ENCODE peak calls at places on chromosomes 11 and 22, in four cellular contexts. Q is sigmoid colon, B is adrenal gland, N is endodermal cell. W is an unnamed sample.

GRCh38 chr22:21816787-21817496 is 50.5 kb downstream of the MAPK1 start:
- DNase-seq in Q (no peak), B (no peak), N (no peak), W (no peak)

GRCh38 chr11:120248551-120249278 is 8.8 kb downstream of the POU2F3 start:
- DNase-seq in Q (no peak), B (no peak), N (no peak), W (no peak)

GRCh38 chr11:14905104-14906033 is 13.3 kb upstream of the CYP2R1 start:
- DNase-seq in Q (peak), B (peak), N (peak), W (peak)

GRCh38 chr11:41954034-41954433 is 494.6 kb upstream of the LRRC4C start:
- DNase-seq in Q (no peak), B (no peak), N (no peak), W (no peak)

GRCh38 chr11:77560605-77561004 is 29.1 kb upstream of the AQP11 start:
- DNase-seq in Q (no peak), B (no peak), N (no peak), W (peak)

GRCh38 chr11:75468534-75469340 is 35.7 kb upstream of the KLHL35 start:
- DNase-seq in Q (peak), B (peak), N (no peak), W (peak)

GRCh38 chr22:28111501-28111900 is 192.4 kb upstream of the PITPNB start:
- DNase-seq in Q (no peak), B (no peak), N (no peak), W (no peak)

GRCh38 chr11:93396356-93396755 is 65.8 kb downstream of the DEUP1 start:
- DNase-seq in Q (no peak), B (no peak), N (no peak), W (no peak)

GRCh38 chr11:8354622-8355417 is 91.1 kb upstream of the LMO1 start:
- DNase-seq in Q (no peak), B (no peak), N (peak), W (no peak)

GRCh38 chr11:32098142-32098903 is 7.4 kb downstream of the RCN1 start:
- DNase-seq in Q (no peak), B (no peak), N (no peak), W (no peak)

GRCh38 chr11:132632641-132633124 is 899.6 kb downstream of the OPCML start:
- DNase-seq in Q (no peak), B (no peak), N (no peak), W (no peak)

GRCh38 chr11:69102732-69103615 is 52.8 kb upstream of the SMIM38 start:
- DNase-seq in Q (no peak), B (no peak), N (peak), W (no peak)

GRCh38 chr11:74702383-74703007 is 28.7 kb downstream of the CHRDL2 start:
- DNase-seq in Q (peak), B (peak), N (peak), W (peak)

GRCh38 chr11:119155733-119156492 is 7.1 kb downstream of the ABCG4 start:
- DNase-seq in Q (no peak), B (no peak), N (peak), W (no peak)

GRCh38 chr11:116857316-116857715 is 19.9 kb upstream of the APOA1 start:
- DNase-seq in Q (no peak), B (no peak), N (no peak), W (no peak)

GRCh38 chr22:48520207-48520606 is 1307.5 kb downstream of the BRD1 start:
- DNase-seq in Q (no peak), B (no peak), N (no peak), W (no peak)

GRCh38 chr11:65373839-65374580 is 8.4 kb downstream of the SLC25A45 start:
- DNase-seq in Q (no peak), B (no peak), N (peak), W (no peak)

GRCh38 chr22:46002757-46003270 is 25.9 kb upstream of the WNT7B start:
- DNase-seq in Q (peak), B (peak), N (no peak), W (no peak)

GRCh38 chr11:126083829-126084607 is 21.4 kb upstream of the CDON start:
- DNase-seq in Q (no peak), B (no peak), N (no peak), W (no peak)

GRCh38 chr22:49366437-49366836 is 461.2 kb downstream of the BRD1 start:
- DNase-seq in Q (peak), B (peak), N (no peak), W (no peak)

GRCh38 chr22:22520667-22521602 is 865 bp upstream of the ZNF280A start:
- DNase-seq in Q (no peak), B (peak), N (no peak), W (no peak)

GRCh38 chr11:67099841-67100324 is 19.2 kb upstream of the KDM2A start:
- DNase-seq in Q (no peak), B (no peak), N (no peak), W (no peak)

GRCh38 chr11:112016765-112017356 is 8.3 kb upstream of the DLAT start:
- DNase-seq in Q (no peak), B (peak), N (no peak), W (no peak)

GRCh38 chr11:69166186-69167115 is 10.7 kb downstream of the SMIM38 start:
- DNase-seq in Q (no peak), B (no peak), N (peak), W (no peak)

GRCh38 chr11:104665631-104666030 is 232.6 kb downstream of the CASP12 start:
- DNase-seq in Q (no peak), B (no peak), N (no peak), W (no peak)

GRCh38 chr11:17734418-17734911 is at the start of gene KCNC1:
- DNase-seq in Q (peak), B (peak), N (peak), W (no peak)

GRCh38 chr11:116513894-116514293 is 258.9 kb downstream of the BUD13 start:
- DNase-seq in Q (no peak), B (no peak), N (peak), W (no peak)

GRCh38 chr11:8658210-8658968 is 24.1 kb downstream of the TRIM66 start:
- DNase-seq in Q (no peak), B (peak), N (no peak), W (no peak)

GRCh38 chr11:6333112-6333511 is 12.8 kb upstream of the CAVIN3 start:
- DNase-seq in Q (no peak), B (no peak), N (no peak), W (no peak)

GRCh38 chr22:49418943-49419342 is 408.7 kb downstream of the BRD1 start:
- DNase-seq in Q (no peak), B (peak), N (no peak), W (no peak)

GRCh38 chr11:8086571-8086970 is 5.6 kb downstream of the TUB start:
- DNase-seq in Q (no peak), B (no peak), N (no peak), W (no peak)

GRCh38 chr11:132064987-132065620 is 694.7 kb downstream of the NTM start:
- DNase-seq in Q (no peak), B (no peak), N (no peak), W (no peak)

GRCh38 chr11:27421819-27422494 is 50.6 kb downstream of the LGR4 start:
- DNase-seq in Q (no peak), B (no peak), N (no peak), W (no peak)

GRCh38 chr11:102436546-102436945 is 16.0 kb downstream of the TMEM123 start:
- DNase-seq in Q (no peak), B (no peak), N (no peak), W (no peak)

GRCh38 chr11:1285316-1285744 is 24.1 kb downstream of the TOLLIP start:
- DNase-seq in Q (no peak), B (no peak), N (no peak), W (no peak)

GRCh38 chr11:85318573-85318972 is 308.6 kb downstream of the DLG2 start:
- DNase-seq in Q (no peak), B (no peak), N (no peak), W (no peak)

GRCh38 chr11:85313741-85314140 is 313.4 kb downstream of the DLG2 start:
- DNase-seq in Q (no peak), B (no peak), N (no peak), W (no peak)

DNA sequence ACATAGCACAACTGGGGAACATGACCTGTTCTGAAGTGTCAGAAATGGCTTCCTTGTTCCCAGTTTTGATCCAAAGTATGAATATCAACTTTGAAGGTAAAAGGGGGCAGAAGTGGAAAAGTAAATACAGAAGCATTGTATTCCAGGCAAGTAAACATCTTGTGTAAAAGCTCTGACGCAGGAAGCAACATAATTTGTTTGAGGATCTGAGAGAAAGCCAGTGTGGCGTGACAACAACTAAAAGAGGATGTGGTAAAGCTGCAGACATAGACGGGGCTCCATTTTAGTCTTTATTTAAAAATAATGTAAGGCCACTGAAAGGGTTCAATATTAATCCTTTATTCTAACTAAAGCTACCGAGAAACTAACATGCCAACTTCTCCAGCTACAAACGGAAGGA is 310.2 kb downstream of the DLG2 start:
- DNase-seq in Q (no peak), B (no peak), N (no peak), W (no peak)
- H3K27ac ChIP-seq in Q (no peak), B (no peak), N (no peak), W (no peak)

DNA sequence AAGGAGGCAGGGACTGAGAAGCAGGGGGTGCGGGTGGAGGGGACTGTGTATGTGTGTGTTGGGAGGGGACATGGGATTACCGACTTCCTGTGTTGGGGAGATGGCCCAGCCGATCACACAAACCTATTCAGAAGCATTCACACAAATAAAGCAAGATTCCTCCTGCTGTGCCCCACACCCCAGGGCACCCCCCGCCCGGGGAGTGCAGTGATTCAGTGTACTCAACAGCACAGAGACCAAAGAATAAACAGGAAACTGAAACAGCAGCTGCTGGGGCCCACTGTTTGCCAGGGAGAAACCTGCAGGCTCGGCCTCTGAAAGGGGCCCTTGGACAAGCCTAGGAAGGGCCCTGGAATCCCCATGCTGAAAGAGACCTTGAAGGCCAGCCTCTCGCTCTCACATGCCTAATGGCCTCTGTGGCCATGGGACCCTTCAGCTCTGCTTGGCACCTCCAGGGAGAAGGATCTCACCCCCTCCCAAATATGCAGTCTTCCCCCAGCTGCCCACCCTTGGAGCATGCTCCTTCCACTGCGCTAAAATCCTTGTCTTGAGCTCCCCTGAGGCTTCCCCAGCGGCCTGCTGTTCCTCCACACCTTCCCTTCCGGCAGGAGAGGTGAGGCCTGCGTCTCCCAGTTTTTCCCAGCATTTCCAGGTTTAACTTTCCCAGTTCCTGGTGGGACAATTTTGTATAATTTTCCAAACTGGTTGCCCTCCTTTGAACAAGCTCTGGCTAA is 72.9 kb downstream of the CSNK2A3 start:
- DNase-seq in Q (peak), B (no peak), N (peak), W (no peak)
- H3K27ac ChIP-seq in Q (no peak), B (no peak), N (no peak), W (peak)

DNA sequence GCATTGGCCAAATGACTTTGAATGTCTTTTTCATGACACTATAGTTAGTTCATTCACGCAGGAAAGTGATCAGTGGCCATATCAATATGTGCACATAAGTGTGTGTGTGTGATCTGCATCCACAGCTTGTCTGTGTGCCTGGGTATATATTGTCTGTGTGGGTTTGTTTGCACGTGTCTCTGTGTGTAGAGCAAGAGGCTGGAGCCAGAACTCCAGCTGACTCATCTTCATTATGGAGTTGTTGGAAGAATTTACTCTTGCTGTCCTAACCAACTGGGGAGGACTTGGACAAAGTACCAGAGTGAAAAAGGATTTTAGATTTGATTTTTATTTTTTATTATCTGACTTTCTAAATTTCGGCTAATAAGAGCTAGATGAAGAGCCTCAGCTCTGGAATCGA is 63.9 kb downstream of the TP53I11 start:
- DNase-seq in Q (no peak), B (no peak), N (no peak), W (no peak)
- H3K27ac ChIP-seq in Q (peak), B (peak), N (no peak), W (no peak)

DNA sequence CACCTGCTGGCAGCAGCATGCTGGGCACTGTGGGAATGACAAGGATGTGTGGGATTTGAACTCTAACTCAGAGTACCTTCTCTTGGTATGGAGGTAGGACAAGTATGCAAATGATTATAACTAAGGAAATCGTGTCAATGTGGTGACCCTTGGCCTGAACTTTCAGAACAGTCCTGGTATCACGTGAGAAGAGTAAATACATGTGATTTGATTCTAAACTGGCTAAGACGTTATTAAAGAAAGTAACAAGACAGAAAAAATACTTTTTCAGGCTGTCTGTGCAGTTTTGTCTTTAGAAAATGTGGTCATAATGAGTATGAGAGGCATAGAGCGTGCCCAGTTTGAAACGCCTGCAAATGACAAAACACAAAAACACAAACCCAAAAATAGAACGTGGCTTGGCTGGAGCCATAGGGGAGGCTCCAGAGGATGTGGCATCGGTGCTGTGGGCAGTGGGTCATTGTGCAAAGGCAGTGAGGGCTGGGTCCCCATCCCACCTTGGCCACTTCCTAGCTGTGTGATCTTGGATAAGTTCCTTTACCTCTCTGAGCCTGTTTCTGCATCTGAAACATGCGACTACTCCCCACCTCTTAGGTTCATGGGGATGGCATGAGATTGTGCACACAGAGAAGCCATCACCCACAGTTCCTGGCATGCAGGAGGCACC is 18.4 kb upstream of the IL2RB start:
- DNase-seq in Q (peak), B (no peak), N (peak), W (no peak)
- H3K27ac ChIP-seq in Q (no peak), B (no peak), N (no peak), W (no peak)

DNA sequence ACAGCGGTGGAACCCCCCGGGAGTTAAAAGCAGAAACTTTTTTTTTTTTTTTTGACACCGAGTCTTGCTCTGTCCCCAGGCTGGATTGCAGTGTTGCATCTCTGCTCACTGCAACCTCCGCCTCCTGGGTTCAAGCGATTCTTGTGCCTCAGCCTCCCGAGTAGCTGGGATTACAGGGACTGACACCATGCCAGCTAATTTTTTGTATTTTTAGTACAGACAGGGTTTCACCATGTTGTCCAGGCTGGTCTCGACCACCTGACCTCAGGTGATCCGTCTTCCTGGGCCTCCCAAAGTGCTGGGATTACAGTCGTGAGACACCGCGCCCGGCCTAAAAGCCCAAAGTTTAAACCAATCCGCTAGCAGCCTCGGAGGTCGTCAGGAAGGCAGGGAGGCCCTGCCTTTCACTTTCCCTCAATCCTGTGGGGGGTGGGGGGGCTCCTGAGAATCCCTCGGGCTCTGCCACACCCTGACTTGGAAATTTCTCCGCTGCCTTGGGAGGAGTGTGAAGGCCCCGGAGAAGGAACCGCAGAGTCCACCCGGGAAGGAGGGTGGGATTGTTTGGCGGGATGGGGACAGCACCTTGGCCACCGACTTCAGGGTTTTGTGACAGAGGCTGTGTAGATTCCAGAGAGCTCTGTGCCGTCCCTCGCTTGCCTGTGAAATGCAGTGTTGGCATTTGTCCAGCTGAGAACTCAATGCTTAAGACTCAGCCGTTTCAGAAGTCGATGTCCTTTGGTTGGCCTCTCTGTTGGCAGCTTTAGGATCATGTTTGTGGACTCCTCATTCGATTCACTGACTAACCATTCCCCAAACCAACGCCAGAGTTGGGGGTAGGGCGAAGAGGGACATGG is 1.0 kb downstream of the ARHGAP8 start:
- DNase-seq in Q (no peak), B (no peak), N (peak), W (peak)
- H3K27ac ChIP-seq in Q (no peak), B (no peak), N (no peak), W (peak)